ENCODE peak calls at places on chromosomes 11 and 22, in ten cellular contexts. G is pancreas, N is coronary artery, L is adrenal gland, F is AG04450, P is AG09309, H is kidney epithelial cell, X is fibroblast of pulmonary artery, C is body of pancreas, I is HFFc6. Z is an unnamed sample.

GRCh38 chr11:7573558-7574296 is 59.9 kb downstream of the PPFIBP2 start:
- DNase-seq in G (no peak), N (no peak), L (no peak), F (no peak), P (no peak), H (no peak), X (no peak), C (peak), I (no peak), Z (no peak)

GRCh38 chr11:16293204-16293681 is 63.1 kb downstream of the SOX6 start:
- DNase-seq in G (no peak), N (no peak), L (no peak), F (peak), P (no peak), H (no peak), X (peak), C (no peak), I (peak), Z (no peak)

GRCh38 chr22:30292069-30292970 is 3.0 kb upstream of the CASTOR1 start:
- DNase-seq in G (no peak), N (no peak), L (no peak), F (no peak), P (no peak), H (no peak), X (no peak), C (no peak), I (no peak), Z (no peak)

GRCh38 chr11:10398525-10398924 is 56.5 kb upstream of the AMPD3 start:
- DNase-seq in G (no peak), N (no peak), L (no peak), F (no peak), P (no peak), H (no peak), X (no peak), C (no peak), I (peak), Z (no peak)

GRCh38 chr22:33579448-33580093 is 340.7 kb downstream of the LARGE1 start:
- DNase-seq in G (peak), N (no peak), L (peak), F (no peak), P (peak), H (no peak), X (peak), C (peak), I (peak), Z (peak)

GRCh38 chr22:39724857-39725256 is 154.3 kb downstream of the CACNA1I start:
- DNase-seq in G (no peak), N (peak), L (no peak), F (no peak), P (no peak), H (no peak), X (no peak), C (no peak), I (no peak), Z (no peak)

GRCh38 chr22:30582788-30583575 is 8.5 kb upstream of the GAL3ST1 start:
- DNase-seq in G (no peak), N (no peak), L (no peak), F (no peak), P (no peak), H (no peak), X (no peak), C (no peak), I (no peak), Z (no peak)

GRCh38 chr22:30375312-30375849 is 11.8 kb downstream of the RNF215 start:
- DNase-seq in G (no peak), N (no peak), L (no peak), F (no peak), P (no peak), H (no peak), X (no peak), C (no peak), I (no peak), Z (no peak)

GRCh38 chr11:57424137-57424801 is 2.7 kb downstream of the SLC43A3 start:
- DNase-seq in G (no peak), N (no peak), L (peak), F (no peak), P (no peak), H (no peak), X (peak), C (no peak), I (no peak), Z (no peak)

GRCh38 chr11:129215506-129216245 is 23.6 kb upstream of the ARHGAP32 start:
- DNase-seq in G (no peak), N (no peak), L (no peak), F (no peak), P (no peak), H (no peak), X (no peak), C (no peak), I (no peak), Z (no peak)

GRCh38 chr11:14748093-14748492 is 104.5 kb downstream of the PDE3B start:
- DNase-seq in G (no peak), N (no peak), L (no peak), F (no peak), P (no peak), H (no peak), X (no peak), C (no peak), I (no peak), Z (no peak)

GRCh38 chr11:20154381-20154780 is 5.9 kb downstream of the DBX1 start:
- DNase-seq in G (no peak), N (no peak), L (no peak), F (no peak), P (peak), H (no peak), X (no peak), C (no peak), I (peak), Z (no peak)

GRCh38 chr22:40826984-40827741 is 8.0 kb upstream of the SLC25A17 start:
- DNase-seq in G (no peak), N (no peak), L (peak), F (no peak), P (no peak), H (no peak), X (no peak), C (no peak), I (no peak), Z (no peak)

GRCh38 chr22:29593923-29594322 is 9.5 kb upstream of the NF2 start:
- DNase-seq in G (no peak), N (no peak), L (no peak), F (no peak), P (no peak), H (no peak), X (no peak), C (peak), I (no peak), Z (no peak)

DNA sequence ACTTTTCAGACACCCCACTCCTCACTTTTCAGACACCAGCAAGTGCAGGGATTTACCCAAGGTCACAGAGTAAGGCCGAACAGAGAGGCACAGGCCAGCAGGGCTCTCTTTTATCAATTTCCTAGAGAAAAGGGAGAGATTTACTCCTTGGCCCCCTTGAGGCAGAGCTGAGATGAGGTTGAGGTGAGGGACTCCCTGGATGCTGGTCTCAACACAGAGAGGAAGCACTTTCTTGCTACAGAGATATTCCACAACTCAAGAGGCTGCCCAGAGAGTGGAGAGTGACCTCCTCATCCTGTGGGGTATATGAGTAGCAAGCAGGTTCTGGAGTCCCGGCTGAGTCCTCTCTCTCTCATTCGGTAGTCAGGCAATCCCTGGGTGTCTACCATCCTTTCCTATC is 2.0 kb upstream of the ARHGEF17 start:
- DNase-seq in G (no peak), N (no peak), L (no peak), F (no peak), P (no peak), H (no peak), X (no peak), C (no peak), I (no peak), Z (no peak)
- TF ChIP-seq CTCF in G (no peak), N (no peak), L (no peak), F (peak), P (no peak), H (no peak), X (no peak), C (no peak), I (peak), Z (no peak)

GRCh38 chr22:19959043-19959586 is 17.5 kb upstream of the TXNRD2 start:
- DNase-seq in G (peak), N (no peak), L (peak), F (no peak), P (no peak), H (no peak), X (peak), C (peak), I (no peak), Z (no peak)

GRCh38 chr22:19958083-19959042 is 16.7 kb upstream of the TXNRD2 start:
- DNase-seq in G (peak), N (no peak), L (peak), F (no peak), P (peak), H (no peak), X (peak), C (no peak), I (no peak), Z (no peak)

GRCh38 chr22:19959587-19960490 is 18.2 kb upstream of the TXNRD2 start:
- DNase-seq in G (peak), N (no peak), L (peak), F (no peak), P (no peak), H (no peak), X (no peak), C (no peak), I (no peak), Z (no peak)

GRCh38 chr22:19955241-19956128 is 13.9 kb upstream of the TXNRD2 start:
- DNase-seq in G (peak), N (no peak), L (peak), F (no peak), P (no peak), H (no peak), X (no peak), C (no peak), I (no peak), Z (no peak)

DNA sequence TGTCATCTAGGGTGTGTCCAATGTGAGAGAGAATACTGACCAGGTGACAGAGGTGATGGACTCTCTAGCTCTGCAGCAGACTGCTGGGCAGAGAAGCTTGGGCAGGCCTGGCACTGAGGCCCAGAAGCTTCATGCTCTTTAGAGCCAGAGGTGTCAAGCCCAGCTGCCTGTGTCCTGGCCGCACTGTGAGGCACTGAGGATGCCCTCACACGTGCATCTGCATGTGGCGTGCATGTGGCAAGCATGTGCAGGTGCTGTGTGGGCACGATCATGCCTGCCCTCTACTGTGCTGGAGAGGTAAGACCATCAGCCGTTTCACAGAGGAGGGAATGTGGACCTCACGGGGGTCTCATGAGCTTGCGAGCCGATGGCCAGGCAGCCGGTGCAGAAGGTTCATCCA is 15.8 kb upstream of the TXNRD2 start:
- DNase-seq in G (peak), N (no peak), L (no peak), F (no peak), P (no peak), H (no peak), X (no peak), C (no peak), I (no peak), Z (no peak)
- TF ChIP-seq CTCF in G (no peak), N (no peak), L (no peak), F (no peak), P (no peak), H (no peak), X (no peak), C (no peak), I (no peak), Z (no peak)

GRCh38 chr11:72343159-72343756 is 91.1 kb downstream of the CLPB start:
- DNase-seq in G (no peak), N (no peak), L (no peak), F (no peak), P (no peak), H (no peak), X (no peak), C (no peak), I (no peak), Z (no peak)
- TF ChIP-seq CTCF in G (no peak), N (no peak), L (no peak), F (no peak), P (no peak), H (no peak), X (no peak), C (no peak), I (no peak), Z (no peak)

GRCh38 chr11:35179466-35180135 is 40.6 kb downstream of the CD44 start:
- DNase-seq in G (no peak), N (no peak), L (no peak), F (no peak), P (no peak), H (no peak), X (no peak), C (no peak), I (peak), Z (no peak)
- TF ChIP-seq CTCF in G (no peak), N (no peak), L (no peak), F (no peak), P (no peak), H (no peak), X (no peak), C (no peak), I (no peak), Z (no peak)

DNA sequence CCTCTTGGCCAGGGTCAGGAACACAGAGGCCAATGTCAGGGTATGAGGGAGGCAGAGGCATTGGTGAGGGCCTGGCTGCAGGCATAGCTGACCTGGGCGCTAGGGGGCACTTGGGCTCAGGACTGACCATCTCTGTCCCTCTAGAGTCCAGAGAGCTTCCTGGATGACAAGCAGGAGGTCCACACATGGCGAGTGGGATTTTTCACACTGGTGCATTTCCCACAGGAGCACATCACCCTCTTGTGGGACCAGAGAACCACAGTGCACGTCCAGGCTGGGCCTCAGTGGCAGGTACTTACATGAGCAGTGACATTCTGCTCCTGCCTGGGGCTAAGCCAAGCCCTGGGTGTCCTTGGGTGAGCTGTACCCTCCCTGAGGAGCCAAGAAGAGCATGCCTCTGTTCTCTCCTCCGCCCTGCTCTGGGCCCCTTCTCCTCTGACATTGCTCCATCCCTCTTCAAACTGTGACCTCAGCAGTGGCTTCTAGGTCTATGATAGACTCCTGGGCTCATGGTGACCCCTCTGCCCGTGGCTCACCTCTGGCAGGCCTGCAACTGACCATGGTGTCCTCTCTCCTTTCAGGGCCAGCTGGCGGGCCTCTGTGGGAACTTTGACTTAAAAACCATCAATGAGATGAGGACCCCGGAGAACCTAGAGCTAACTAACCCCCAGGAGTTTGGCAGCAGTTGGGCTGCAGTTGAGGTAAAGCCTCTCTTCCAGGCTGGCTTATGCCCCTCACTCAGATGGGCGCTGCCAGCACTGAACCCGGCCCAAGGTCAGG is 46.6 kb downstream of the OTOG start:
- DNase-seq in G (no peak), N (peak), L (no peak), F (no peak), P (no peak), H (no peak), X (no peak), C (no peak), I (no peak), Z (no peak)
- TF ChIP-seq CTCF in G (no peak), N (no peak), L (no peak), F (no peak), P (no peak), H (no peak), X (no peak), C (no peak), I (peak), Z (no peak)

GRCh38 chr11:13150487-13150886 is 127.1 kb upstream of the BMAL1 start:
- DNase-seq in G (no peak), N (no peak), L (no peak), F (no peak), P (no peak), H (no peak), X (no peak), C (no peak), I (no peak), Z (no peak)

GRCh38 chr11:13152264-13152663 is 125.3 kb upstream of the BMAL1 start:
- DNase-seq in G (no peak), N (no peak), L (no peak), F (no peak), P (no peak), H (no peak), X (no peak), C (no peak), I (no peak), Z (no peak)

GRCh38 chr11:13149991-13150390 is 127.6 kb upstream of the BMAL1 start:
- DNase-seq in G (no peak), N (no peak), L (no peak), F (no peak), P (no peak), H (no peak), X (no peak), C (no peak), I (no peak), Z (no peak)

GRCh38 chr11:13152736-13153541 is 124.7 kb upstream of the BMAL1 start:
- DNase-seq in G (no peak), N (no peak), L (no peak), F (no peak), P (no peak), H (no peak), X (peak), C (no peak), I (peak), Z (no peak)
- TF ChIP-seq CTCF in G (peak), N (no peak), L (no peak), F (peak), P (peak), H (peak), X (peak), C (peak), I (peak), Z (no peak)

Z was measured in activated CD8-positive, alpha-beta T cell treated with anti-CD3 and anti-CD28 coated beads for 36 hours.